ENCODE peak calls at places on chromosomes 16 and 17, in four cellular contexts. One of them, this sample, is unnamed.

GRCh38 chr17:4899341-4900230 is at the start of gene C17orf107:
- DNase-seq in transverse colon: peak; percentile 90
- DNase-seq in CD4-positive, alpha-beta memory T cell: peak; percentile 98
- DNase-seq in AG09319: peak; percentile 28
- DNase-seq in this sample: no peak

GRCh38 chr17:5019475-5019956 is 15.7 kb downstream of the SLC52A1 start:
- DNase-seq in transverse colon: no peak
- DNase-seq in CD4-positive, alpha-beta memory T cell: no peak
- DNase-seq in AG09319: no peak
- DNase-seq in this sample: no peak

GRCh38 chr17:51487947-51488346 is 227.6 kb downstream of the UTP18 start:
- DNase-seq in transverse colon: no peak
- DNase-seq in CD4-positive, alpha-beta memory T cell: no peak
- DNase-seq in AG09319: no peak
- DNase-seq in this sample: peak; percentile 14

GRCh38 chr16:539901-540530 is 12.5 kb downstream of the CAPN15 start:
- DNase-seq in transverse colon: no peak
- DNase-seq in CD4-positive, alpha-beta memory T cell: no peak
- DNase-seq in AG09319: no peak
- DNase-seq in this sample: no peak

GRCh38 chr17:83131268-83132011 is 52.0 kb downstream of the METRNL start:
- DNase-seq in transverse colon: no peak
- DNase-seq in CD4-positive, alpha-beta memory T cell: no peak
- DNase-seq in AG09319: no peak
- DNase-seq in this sample: no peak

GRCh38 chr16:66970775-66971725 is 10.0 kb downstream of the CES3 start:
- DNase-seq in transverse colon: no peak
- DNase-seq in CD4-positive, alpha-beta memory T cell: no peak
- DNase-seq in AG09319: no peak
- DNase-seq in this sample: no peak

GRCh38 chr16:74740795-74741304 is 33.8 kb downstream of the FA2H start:
- DNase-seq in transverse colon: peak; percentile 90
- DNase-seq in CD4-positive, alpha-beta memory T cell: no peak
- DNase-seq in AG09319: no peak
- DNase-seq in this sample: peak; percentile 81

GRCh38 chr17:36842231-36842630 is 95.0 kb upstream of the LHX1 start:
- DNase-seq in transverse colon: no peak
- DNase-seq in CD4-positive, alpha-beta memory T cell: no peak
- DNase-seq in AG09319: no peak
- DNase-seq in this sample: no peak

GRCh38 chr17:82745524-82745923 is 6.3 kb upstream of the TBCD start:
- DNase-seq in transverse colon: no peak
- DNase-seq in CD4-positive, alpha-beta memory T cell: no peak
- DNase-seq in AG09319: no peak
- DNase-seq in this sample: no peak

GRCh38 chr17:48011405-48012150 is 26.0 kb downstream of the COPZ2 start:
- DNase-seq in transverse colon: peak; percentile 49
- DNase-seq in CD4-positive, alpha-beta memory T cell: peak; percentile 49
- DNase-seq in AG09319: no peak
- DNase-seq in this sample: peak; percentile 70

GRCh38 chr17:28953444-28954118 is 2.3 kb upstream of the PHF12 start:
- DNase-seq in transverse colon: peak; percentile 51
- DNase-seq in CD4-positive, alpha-beta memory T cell: peak; percentile 66
- DNase-seq in AG09319: no peak
- DNase-seq in this sample: peak; percentile 42

GRCh38 chr16:88727871-88728270 is 21.6 kb downstream of the CTU2 start:
- DNase-seq in transverse colon: no peak
- DNase-seq in CD4-positive, alpha-beta memory T cell: no peak
- DNase-seq in AG09319: no peak
- DNase-seq in this sample: peak; percentile 77

GRCh38 chr17:80104956-80105375 is 3.6 kb downstream of the GAA start:
- DNase-seq in transverse colon: no peak
- DNase-seq in CD4-positive, alpha-beta memory T cell: no peak
- DNase-seq in AG09319: no peak
- DNase-seq in this sample: no peak

GRCh38 chr17:66945451-66945850 is 19.1 kb upstream of the CACNG4 start:
- DNase-seq in transverse colon: no peak
- DNase-seq in CD4-positive, alpha-beta memory T cell: no peak
- DNase-seq in AG09319: no peak
- DNase-seq in this sample: no peak

GRCh38 chr17:7589891-7590611 is at the start of gene SOX15:
- DNase-seq in transverse colon: no peak
- DNase-seq in CD4-positive, alpha-beta memory T cell: no peak
- DNase-seq in AG09319: no peak
- DNase-seq in this sample: no peak

GRCh38 chr17:12568358-12569251 is 97.1 kb upstream of the MYOCD start:
- DNase-seq in transverse colon: no peak
- DNase-seq in CD4-positive, alpha-beta memory T cell: no peak
- DNase-seq in AG09319: no peak
- DNase-seq in this sample: no peak

GRCh38 chr16:1932050-1933028 is 10.7 kb downstream of the MSRB1 start:
- DNase-seq in transverse colon: peak; percentile 66
- DNase-seq in CD4-positive, alpha-beta memory T cell: no peak
- DNase-seq in AG09319: no peak
- DNase-seq in this sample: peak; percentile 60

GRCh38 chr17:57578608-57578990 is 166.5 kb downstream of the CCDC182 start:
- DNase-seq in transverse colon: no peak
- DNase-seq in CD4-positive, alpha-beta memory T cell: no peak
- DNase-seq in AG09319: no peak
- DNase-seq in this sample: no peak

GRCh38 chr16:1181715-1182671 is 29.1 kb downstream of the CACNA1H start:
- DNase-seq in transverse colon: peak; percentile 61
- DNase-seq in CD4-positive, alpha-beta memory T cell: no peak
- DNase-seq in AG09319: no peak
- DNase-seq in this sample: peak; percentile 49

GRCh38 chr16:19709381-19710136 is 8.5 kb downstream of the KNOP1 start:
- DNase-seq in transverse colon: no peak
- DNase-seq in CD4-positive, alpha-beta memory T cell: no peak
- DNase-seq in AG09319: no peak
- DNase-seq in this sample: no peak

GRCh38 chr16:14628806-14629611 is 1.1 kb downstream of the PARN start:
- DNase-seq in transverse colon: no peak
- DNase-seq in CD4-positive, alpha-beta memory T cell: no peak
- DNase-seq in AG09319: no peak
- DNase-seq in this sample: no peak

GRCh38 chr17:42895185-42895555 is 5.4 kb upstream of the G6PC1 start:
- DNase-seq in transverse colon: peak; percentile 52
- DNase-seq in CD4-positive, alpha-beta memory T cell: no peak
- DNase-seq in AG09319: peak; percentile 58
- DNase-seq in this sample: no peak

GRCh38 chr17:61635913-61636432 is 45.0 kb upstream of the NACA2 start:
- DNase-seq in transverse colon: peak; percentile 45
- DNase-seq in CD4-positive, alpha-beta memory T cell: peak; percentile 48
- DNase-seq in AG09319: no peak
- DNase-seq in this sample: peak; percentile 30

GRCh38 chr16:31143036-31143888 is 6.6 kb downstream of the PRSS36 start:
- DNase-seq in transverse colon: no peak
- DNase-seq in CD4-positive, alpha-beta memory T cell: no peak
- DNase-seq in AG09319: no peak
- DNase-seq in this sample: no peak

GRCh38 chr17:59761385-59762021 is 54.0 kb downstream of the VMP1 start:
- DNase-seq in transverse colon: no peak
- DNase-seq in CD4-positive, alpha-beta memory T cell: no peak
- DNase-seq in AG09319: no peak
- DNase-seq in this sample: no peak

GRCh38 chr16:63890072-63890471 is 1231.8 kb downstream of the CDH11 start:
- DNase-seq in transverse colon: no peak
- DNase-seq in CD4-positive, alpha-beta memory T cell: no peak
- DNase-seq in AG09319: no peak
- DNase-seq in this sample: no peak

This sample was measured in SHP77.